ENCODE peak calls at places on chromosomes 13 and 19, in five cellular contexts. N, W, E, R and J are unnamed samples.

GRCh38 chr19:33998302-33998701 is 174.0 kb upstream of the LSM14A start:
- DNase-seq in N (no peak), R (no peak), W (no peak), E (no peak), J (peak)

GRCh38 chr19:30856376-30856775 is 484.2 kb downstream of the ZNF536 start:
- DNase-seq in E (no peak), W (no peak), R (no peak), N (no peak), J (no peak)

GRCh38 chr19:42253245-42254082 is 1.5 kb downstream of the ERF start:
- DNase-seq in W (no peak), E (no peak), R (peak), N (peak), J (peak)

GRCh38 chr13:94073006-94073744 is 406.3 kb downstream of the DCT start:
- DNase-seq in W (no peak), R (no peak), N (no peak), E (no peak), J (peak)

GRCh38 chr13:35514166-35514565 is 37.7 kb upstream of the MAB21L1 start:
- DNase-seq in W (no peak), E (no peak), R (no peak), N (no peak), J (no peak)

GRCh38 chr13:51259359-51259645 is 37.1 kb downstream of the FAM124A start:
- DNase-seq in W (no peak), R (no peak), N (no peak), E (no peak), J (no peak)

GRCh38 chr19:57068921-57069697 is 50.7 kb upstream of the USP29 start:
- DNase-seq in E (no peak), N (peak), R (no peak), W (no peak), J (peak)

GRCh38 chr19:12783849-12784393 is 7.4 kb upstream of the JUNB start:
- DNase-seq in N (peak), W (no peak), E (no peak), R (peak), J (no peak)

GRCh38 chr13:22189176-22190048 is 518.5 kb downstream of the FGF9 start:
- DNase-seq in N (no peak), R (no peak), W (no peak), E (no peak), J (no peak)

GRCh38 chr13:112118451-112119064 is 51.6 kb downstream of the SOX1 start:
- DNase-seq in E (no peak), W (no peak), N (no peak), R (no peak), J (no peak)

GRCh38 chr19:39809368-39809767 is 24.6 kb downstream of the DYRK1B start:
- DNase-seq in E (no peak), N (no peak), R (no peak), W (no peak), J (no peak)

GRCh38 chr19:54388001-54388802 is 23.5 kb upstream of the LAIR1 start:
- DNase-seq in R (no peak), W (no peak), E (no peak), N (no peak), J (peak)

GRCh38 chr19:29704562-29705558 is 10.2 kb downstream of the C19orf12 start:
- DNase-seq in N (no peak), E (peak), R (no peak), W (no peak), J (no peak)

GRCh38 chr19:56720281-56720680 is 48.7 kb upstream of the ZNF835 start:
- DNase-seq in N (peak), R (no peak), E (no peak), W (no peak), J (no peak)

GRCh38 chr19:1324792-1325567 is 39.3 kb downstream of the EFNA2 start:
- DNase-seq in N (peak), E (no peak), W (no peak), R (peak), J (peak)

GRCh38 chr13:94168784-94169512 is 310.5 kb downstream of the DCT start:
- DNase-seq in N (no peak), W (no peak), R (no peak), E (no peak), J (no peak)

GRCh38 chr19:6275170-6275744 is 4.5 kb downstream of the MLLT1 start:
- DNase-seq in W (no peak), E (no peak), N (no peak), R (no peak), J (no peak)

GRCh38 chr13:44259045-44260042 is 114.3 kb upstream of the SERP2 start:
- DNase-seq in N (no peak), R (peak), W (no peak), E (peak), J (no peak)

GRCh38 chr13:113836917-113837553 is 26.8 kb downstream of the GAS6 start:
- DNase-seq in R (no peak), N (no peak), W (no peak), E (no peak), J (no peak)

GRCh38 chr19:14146789-14147216 is 10.4 kb upstream of the ASF1B start:
- DNase-seq in N (no peak), W (no peak), E (no peak), R (no peak), J (no peak)

GRCh38 chr19:54392078-54392477 is 23.2 kb upstream of the TTYH1 start:
- DNase-seq in W (no peak), N (no peak), E (no peak), R (no peak), J (no peak)

GRCh38 chr19:18070181-18070580 is 16.6 kb downstream of the IL12RB1 start:
- DNase-seq in W (no peak), N (no peak), E (no peak), R (no peak), J (no peak)

GRCh38 chr19:55696301-55697068 is 21.5 kb downstream of the EPN1 start:
- DNase-seq in E (no peak), N (no peak), W (no peak), R (no peak), J (no peak)

GRCh38 chr13:57996717-57997116 is 365.2 kb downstream of the PCDH17 start:
- DNase-seq in R (no peak), N (no peak), W (no peak), E (no peak), J (no peak)

GRCh38 chr13:60646600-60646999 is 249.6 kb downstream of the TDRD3 start:
- DNase-seq in W (no peak), R (no peak), E (no peak), N (no peak), J (peak)

GRCh38 chr19:35251456-35251855 is 2.7 kb downstream of the LSR start:
- DNase-seq in N (no peak), W (no peak), E (no peak), R (no peak), J (no peak)

GRCh38 chr13:103883152-103883551 is 816.9 kb upstream of the SLC10A2 start:
- DNase-seq in W (peak), R (no peak), E (no peak), N (peak), J (peak)

GRCh38 chr13:98761126-98761978 is 8.9 kb upstream of the SLC15A1 start:
- DNase-seq in R (no peak), E (peak), N (peak), W (no peak), J (no peak)

GRCh38 chr19:34254552-34255432 is at the start of gene GARRE1:
- DNase-seq in E (no peak), R (peak), N (no peak), W (no peak), J (peak)

DNA sequence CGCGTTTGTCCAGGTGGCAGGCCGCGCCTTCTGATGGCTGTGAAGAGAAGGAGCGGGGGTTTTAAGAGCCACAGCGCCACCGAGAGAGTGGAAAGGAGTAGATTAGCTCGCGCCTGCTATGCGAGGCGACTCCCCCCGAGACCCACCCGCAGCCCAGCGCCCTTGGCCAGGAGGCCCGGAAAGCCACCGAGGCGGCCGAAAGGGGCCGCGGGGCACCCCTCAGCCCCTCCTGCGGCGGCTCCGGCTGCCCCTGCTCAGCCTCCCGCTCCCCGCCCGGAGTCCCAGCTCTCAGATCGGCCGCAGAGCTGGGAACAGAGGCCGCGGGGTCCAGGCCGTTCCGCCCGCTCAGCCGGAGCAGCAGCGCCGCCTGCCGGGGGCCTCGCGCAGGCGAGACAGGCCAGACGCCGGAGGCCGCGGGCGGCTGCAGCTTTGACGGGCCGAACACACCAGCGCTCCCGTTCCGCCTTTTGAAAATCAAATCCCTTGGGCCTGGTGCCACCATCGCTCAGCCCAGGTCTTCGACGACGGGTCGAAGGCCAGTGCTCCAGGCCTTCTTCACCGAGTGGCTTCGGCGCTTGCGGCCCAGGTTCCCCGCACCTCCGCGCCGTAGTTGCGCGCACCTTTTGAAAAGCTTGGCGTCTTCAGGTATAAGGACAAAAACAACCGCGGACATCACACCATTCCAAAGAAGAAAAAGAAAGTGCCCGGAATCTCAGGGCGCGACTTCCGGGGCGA is 15.3 kb downstream of the CDX2 start:
- DNase-seq in R (peak), E (no peak), W (no peak), N (peak), J (peak)
- TF ChIP-seq EZH2 in R (no peak), E (no peak), W (peak), N (no peak), J (peak)

GRCh38 chr19:45177817-45178261 is at the start of gene TRAPPC6A:
- DNase-seq in N (no peak), E (no peak), R (no peak), W (no peak), J (peak)
- TF ChIP-seq CREB1 in N (no peak), E (no peak), R (no peak), W (no peak), J (no peak)

DNA sequence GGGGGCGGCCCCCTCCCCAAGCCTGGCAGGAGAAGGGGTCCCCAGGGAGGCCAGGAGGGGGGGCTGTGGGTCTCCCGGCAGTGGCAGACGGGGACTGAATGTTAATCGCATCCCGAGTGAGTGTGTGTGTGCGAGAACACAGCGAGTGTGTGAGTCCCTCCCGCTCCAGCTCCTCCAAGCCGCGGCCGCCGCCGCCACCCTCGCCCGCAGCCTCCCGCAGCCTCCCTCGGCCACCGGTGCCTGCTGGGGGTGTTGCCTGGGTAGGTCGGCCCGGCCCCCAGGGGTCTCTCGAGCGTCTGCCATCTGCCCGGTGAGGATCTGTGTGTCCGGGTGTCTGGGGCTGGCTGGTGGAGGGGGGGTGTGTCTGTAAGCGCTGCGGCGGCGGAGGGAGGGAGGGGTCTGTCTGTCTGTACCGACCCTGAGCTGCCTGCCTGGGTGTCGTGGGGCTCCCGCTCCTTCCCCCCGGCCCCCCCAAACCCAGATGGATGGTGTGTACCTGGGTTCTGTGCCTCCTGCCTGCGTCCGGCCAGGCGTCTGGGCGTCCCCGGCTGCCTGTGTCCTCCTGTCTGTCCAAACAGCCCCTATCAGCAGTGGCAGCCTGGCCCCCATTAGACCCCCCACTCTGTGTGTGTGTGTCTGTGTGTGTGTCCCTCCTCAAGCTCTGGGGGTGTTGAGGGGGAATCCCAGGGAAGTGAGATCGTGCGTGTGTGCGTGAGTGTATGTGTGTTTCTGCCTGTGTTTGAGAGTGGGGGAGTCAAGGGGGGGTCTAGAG is at the start of gene GRIN2D:
- DNase-seq in R (peak), W (no peak), E (no peak), N (no peak), J (peak)
- TF ChIP-seq EZH2 in R (no peak), W (peak), E (no peak), N (peak), J (no peak)

GRCh38 chr13:72463561-72463960 is 263.9 kb downstream of the MZT1 start:
- DNase-seq in W (no peak), R (no peak), E (no peak), N (no peak), J (no peak)
- TF ChIP-seq CREB1 in W (no peak), R (no peak), E (no peak), N (no peak), J (no peak)

DNA sequence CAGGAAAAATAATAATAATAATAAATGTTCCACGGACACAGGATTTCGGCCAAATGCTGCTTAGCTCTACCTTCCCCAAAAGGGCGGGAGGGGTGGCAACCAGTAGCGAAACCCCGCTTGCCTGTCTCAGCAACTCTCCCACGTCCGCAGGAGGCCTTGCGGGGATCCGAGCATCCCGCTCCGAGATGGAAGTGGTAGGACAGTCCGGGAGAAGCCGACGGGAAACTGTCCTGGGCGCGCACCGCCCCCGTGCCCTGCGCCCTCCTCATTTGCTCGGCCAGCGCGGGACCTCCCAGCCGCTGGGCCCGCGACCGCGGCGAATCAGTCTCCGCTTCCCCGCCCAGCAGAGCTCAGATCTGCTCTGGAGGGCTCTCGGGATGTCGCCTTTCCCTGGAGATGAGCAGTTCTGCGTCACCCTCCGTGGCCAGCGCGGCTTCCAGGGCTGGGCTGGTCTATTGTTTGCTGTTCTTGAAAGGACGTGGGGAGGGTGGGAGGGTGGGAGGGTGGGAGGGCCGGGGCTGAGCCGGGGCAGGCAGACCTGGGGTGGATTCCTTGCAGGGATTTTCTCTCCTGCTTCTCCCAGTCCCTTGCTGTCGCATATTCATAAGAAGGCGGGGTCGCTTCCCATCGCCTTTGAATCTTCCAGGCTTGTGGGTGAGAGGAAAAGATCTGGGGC is 48.8 kb upstream of the PABPC3 start:
- DNase-seq in R (no peak), E (no peak), W (no peak), N (no peak), J (peak)
- TF ChIP-seq EZH2 in R (no peak), E (no peak), W (no peak), N (no peak), J (no peak)

GRCh38 chr13:42107006-42107405 is 58.6 kb downstream of the DGKH start:
- DNase-seq in E (no peak), N (no peak), W (no peak), R (no peak), J (no peak)
- TF ChIP-seq CREB1 in E (no peak), N (no peak), W (no peak), R (no peak), J (no peak)

GRCh38 chr13:96003304-96003703 is 49.9 kb downstream of the UGGT2 start:
- DNase-seq in E (no peak), R (no peak), W (no peak), N (no peak), J (peak)

GRCh38 chr13:96000069-96000468 is 53.1 kb downstream of the UGGT2 start:
- DNase-seq in E (no peak), W (no peak), R (no peak), N (no peak), J (peak)
- TF ChIP-seq EZH2 in E (no peak), W (no peak), R (no peak), N (no peak), J (no peak)

DNA sequence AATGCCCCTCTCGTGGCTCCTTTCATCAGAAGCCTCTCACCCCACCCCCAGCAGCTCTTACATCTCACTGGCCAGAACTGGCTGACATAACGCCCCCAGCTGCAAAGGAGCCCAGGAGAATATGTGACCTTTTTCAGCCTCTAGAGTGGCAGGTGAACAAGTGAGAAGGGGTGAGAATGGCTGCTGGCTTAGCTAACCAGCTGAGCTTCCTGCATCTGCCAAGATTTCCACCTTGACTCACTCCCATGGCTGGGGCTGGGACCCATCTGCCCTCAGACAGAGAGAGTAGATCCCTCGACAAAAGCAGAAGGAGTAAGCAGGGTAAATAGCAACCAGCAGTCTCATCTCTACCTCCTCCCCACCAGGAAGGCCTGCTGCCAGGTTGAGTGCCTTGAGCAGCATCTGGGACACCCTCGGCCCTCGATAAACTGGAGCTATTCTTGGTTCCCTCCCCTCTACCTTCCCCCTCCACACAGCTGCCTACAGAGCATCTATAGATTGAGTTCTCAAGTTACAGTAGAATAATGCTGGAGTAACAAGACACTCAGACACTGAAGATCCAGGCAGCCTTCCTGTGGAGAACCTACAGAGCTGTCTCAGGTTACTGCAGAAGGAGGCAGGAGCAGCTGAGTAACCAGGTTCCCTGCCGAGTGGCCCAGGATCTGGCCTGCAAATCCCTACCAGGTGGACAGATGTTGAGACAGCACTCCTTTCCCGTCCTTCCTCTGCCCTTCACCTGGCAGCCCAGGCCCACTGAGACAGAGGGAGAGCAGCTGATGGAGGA is 15.5 kb downstream of the KASH5 start:
- DNase-seq in N (no peak), W (peak), R (no peak), E (no peak), J (peak)
- TF ChIP-seq CREB1 in N (no peak), W (no peak), R (no peak), E (no peak), J (peak)